ENCODE peak calls at places on chromosomes 7 and 10, in five cellular contexts. E is suprapubic skin, J is mesothelial cell of epicardium, M is right lobe of liver, G is HFF-Myc. D is an unnamed sample.

GRCh38 chr10:114648368-114648767 is 9.7 kb downstream of the ABLIM1 start:
- DNase-seq in E (no peak), J (no peak), M (no peak), G (peak; percentile 47), D (no peak)

GRCh38 chr10:15704581-15704968 is 15.1 kb downstream of the ITGA8 start:
- DNase-seq in E (no peak), J (no peak), M (no peak), G (no peak), D (no peak)

GRCh38 chr7:38673795-38674194 is 42.6 kb upstream of the AMPH start:
- DNase-seq in E (no peak), J (no peak), M (no peak), G (peak; percentile 70), D (no peak)

GRCh38 chr7:43669286-43670081 is 59.8 kb downstream of the COA1 start:
- DNase-seq in E (no peak), J (no peak), M (no peak), G (no peak), D (no peak)

GRCh38 chr10:100184426-100185219 is 1.2 kb downstream of the ERLIN1 start:
- DNase-seq in E (no peak), J (no peak), M (no peak), G (no peak), D (no peak)

GRCh38 chr7:82044497-82045080 is 274.7 kb upstream of the HGF start:
- DNase-seq in E (no peak), J (peak; percentile 41), M (no peak), G (no peak), D (no peak)

GRCh38 chr10:80283119-80283518 is 6.3 kb downstream of the MAT1A start:
- DNase-seq in E (no peak), J (no peak), M (peak; percentile 57), G (no peak), D (no peak)

GRCh38 chr10:97659589-97659988 is 19.1 kb downstream of the PI4K2A start:
- DNase-seq in E (no peak), J (no peak), M (no peak), G (peak; percentile 89), D (no peak)

GRCh38 chr7:43456200-43456599 is 126.7 kb upstream of the STK17A start:
- DNase-seq in E (no peak), J (no peak), M (no peak), G (no peak), D (no peak)

GRCh38 chr10:32646535-32646934 is 200.6 kb downstream of the CCDC7 start:
- DNase-seq in E (no peak), J (no peak), M (no peak), G (no peak), D (no peak)
- TF ChIP-seq CTCF in E (no peak), J (no peak), M (no peak), G (no peak), D (no peak)

GRCh38 chr7:94296886-94297285 is 97.8 kb upstream of the COL1A2 start:
- DNase-seq in E (no peak), J (no peak), M (no peak), G (no peak), D (no peak)

GRCh38 chr7:94294471-94295131 is 100.1 kb upstream of the COL1A2 start:
- DNase-seq in E (no peak), J (no peak), M (no peak), G (no peak), D (no peak)

GRCh38 chr7:94298943-94299342 is 95.8 kb upstream of the COL1A2 start:
- DNase-seq in E (no peak), J (no peak), M (no peak), G (no peak), D (no peak)

GRCh38 chr7:94297397-94297838 is 97.3 kb upstream of the COL1A2 start:
- DNase-seq in E (peak; percentile 82), J (no peak), M (no peak), G (peak; percentile 75), D (no peak)

GRCh38 chr7:94295805-94296204 is 98.9 kb upstream of the COL1A2 start:
- DNase-seq in E (no peak), J (no peak), M (no peak), G (peak; percentile 67), D (no peak)
- TF ChIP-seq CTCF in E (peak; percentile 37), J (no peak), M (peak; percentile 25), G (peak; percentile 64), D (peak; percentile 89)

DNA sequence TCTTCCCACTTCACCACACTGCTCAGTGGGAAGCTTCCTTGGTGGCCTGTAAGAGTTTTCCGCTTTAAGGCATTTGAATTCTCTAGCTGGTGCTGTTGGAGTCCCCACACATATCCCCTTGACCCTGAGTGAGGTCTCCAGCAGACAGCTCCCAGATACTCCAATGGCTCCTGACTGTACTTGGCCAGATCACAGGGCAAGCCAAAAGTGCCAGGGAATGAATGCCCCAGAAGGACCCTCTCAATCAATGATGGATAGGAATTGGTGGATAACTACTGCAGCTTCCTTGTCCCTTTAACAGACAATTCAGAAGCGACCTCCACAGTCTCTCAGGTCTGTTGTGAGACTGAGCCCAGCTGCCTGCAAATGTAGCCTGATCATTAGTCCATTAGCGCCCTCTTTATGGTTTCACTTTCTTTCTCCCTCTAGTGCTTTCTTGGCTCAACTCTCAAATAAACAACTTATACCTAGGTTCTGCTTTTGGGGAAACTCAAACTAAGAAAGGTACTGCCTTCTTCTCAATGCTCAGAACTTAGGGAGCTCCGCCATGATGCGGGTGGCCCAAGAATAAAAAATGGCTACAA is 283.0 kb downstream of the TCF7L2 start:
- DNase-seq in E (no peak), J (no peak), M (no peak), G (no peak), D (no peak)
- TF ChIP-seq CTCF in E (no peak), J (no peak), M (no peak), G (no peak), D (no peak)

GRCh38 chr10:74826142-74827044 is at the start of gene KAT6B:
- DNase-seq in E (peak; percentile 100), J (peak; percentile 100), M (peak; percentile 100), G (peak; percentile 100), D (peak; percentile 100)
- TF ChIP-seq CTCF in E (no peak), J (peak; percentile 24), M (no peak), G (no peak), D (peak; percentile 75)

GRCh38 chr10:83685458-83685857 is 453.9 kb upstream of the GHITM start:
- DNase-seq in E (no peak), J (no peak), M (no peak), G (no peak), D (no peak)
- TF ChIP-seq CTCF in E (no peak), J (no peak), M (no peak), G (no peak), D (no peak)

GRCh38 chr7:111499027-111499426 is 63.3 kb downstream of the IMMP2L start:
- DNase-seq in E (no peak), J (no peak), M (no peak), G (peak; percentile 74), D (no peak)
- TF ChIP-seq CTCF in E (no peak), J (no peak), M (no peak), G (no peak), D (no peak)